ENCODE peak calls at places on chromosome 15, in five cellular contexts. W, I, A, Q and F are unnamed samples.

GRCh38 chr15:26842391-26842790 is 24.5 kb upstream of the GABRA5 start:
- DNase-seq in W (no peak), I (no peak), A (no peak), Q (no peak), F (no peak)

GRCh38 chr15:91258436-91258779 is 158.4 kb downstream of the SV2B start:
- DNase-seq in W (peak), I (no peak), A (no peak), Q (no peak), F (peak)

GRCh38 chr15:47820780-47821319 is 103.5 kb downstream of the SEMA6D start:
- DNase-seq in W (no peak), I (no peak), A (peak), Q (no peak), F (peak)

GRCh38 chr15:55742498-55742926 is 440 bp downstream of the PRTG start:
- DNase-seq in W (no peak), I (no peak), A (peak), Q (no peak), F (peak)

GRCh38 chr15:79432345-79433311 is 492 bp downstream of the MINAR1 start:
- DNase-seq in W (peak), I (no peak), A (no peak), Q (no peak), F (no peak)

GRCh38 chr15:96888764-96889163 is 558.3 kb downstream of the NR2F2 start:
- DNase-seq in W (no peak), I (no peak), A (peak), Q (no peak), F (no peak)

GRCh38 chr15:73959012-73959581 is 32.8 kb downstream of the LOXL1 start:
- DNase-seq in W (no peak), I (no peak), A (no peak), Q (no peak), F (no peak)

GRCh38 chr15:34709866-34710265 is 44.9 kb downstream of the GJD2 start:
- DNase-seq in W (no peak), I (no peak), A (peak), Q (no peak), F (no peak)

GRCh38 chr15:80415331-80415730 is 11.1 kb downstream of the ARNT2 start:
- DNase-seq in W (no peak), I (no peak), A (no peak), Q (no peak), F (no peak)

DNA sequence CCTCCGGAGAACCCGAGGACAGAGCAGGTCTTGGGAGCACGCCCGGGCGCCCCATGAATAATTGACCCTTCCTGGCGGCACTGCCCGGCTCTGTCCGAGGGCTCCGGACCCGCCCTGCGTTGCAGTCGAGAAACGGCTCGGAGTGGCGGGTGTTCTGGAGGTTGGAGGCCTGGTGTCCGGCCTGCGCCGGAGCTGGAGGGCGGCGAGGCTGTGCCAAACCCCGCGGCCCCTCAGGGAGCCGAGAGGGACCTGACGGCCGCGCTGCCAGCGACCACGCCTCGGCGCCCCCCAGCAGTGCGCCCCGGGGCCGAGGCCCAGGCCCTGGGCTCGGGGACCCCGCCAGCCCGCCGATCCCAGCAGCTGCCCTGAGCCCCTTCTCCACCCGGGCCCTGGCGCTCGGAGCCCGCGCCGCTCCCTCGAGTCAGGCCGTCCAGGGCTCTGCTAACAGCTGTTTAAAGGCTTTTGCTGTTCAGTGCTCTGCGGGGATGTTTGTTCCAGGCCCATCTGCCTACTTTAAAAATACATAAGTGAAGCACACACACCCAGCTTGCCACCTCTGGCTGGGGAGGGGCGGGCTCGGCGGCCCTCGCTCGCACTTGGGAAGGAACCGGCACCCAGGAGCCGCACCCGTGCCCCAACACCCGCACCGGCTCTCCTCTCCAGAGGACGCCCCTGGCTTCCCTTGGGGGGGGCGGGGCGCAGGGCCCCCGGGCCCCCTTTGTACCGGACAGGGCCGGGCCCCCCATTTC is 775 bp upstream of the ZNF710 start:
- DNase-seq in W (no peak), I (peak), A (peak), Q (no peak), F (no peak)
- H2BK12ac ChIP-seq in W (no peak), I (no peak), A (no peak), Q (peak), F (peak)

DNA sequence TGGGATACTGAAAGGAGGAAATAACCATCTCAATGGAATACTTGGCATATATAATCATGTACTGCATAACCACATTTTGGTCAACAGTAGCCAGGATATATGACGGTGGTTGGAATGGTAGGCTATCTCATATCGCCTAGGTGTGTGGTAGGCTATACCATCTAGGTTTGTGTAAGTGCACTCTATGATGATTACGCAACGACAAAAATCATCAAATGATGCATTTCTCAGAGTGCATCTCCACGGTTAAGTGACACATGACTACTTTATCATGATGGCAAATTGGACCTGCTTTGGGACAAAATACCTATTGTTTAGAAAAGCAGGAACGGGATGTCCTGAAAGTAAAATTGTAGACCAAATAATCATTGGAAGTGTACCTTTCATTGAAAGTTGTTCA is 2.8 kb downstream of the MYZAP start:
- DNase-seq in W (no peak), I (no peak), A (no peak), Q (no peak), F (no peak)
- H2BK12ac ChIP-seq in W (no peak), I (no peak), A (no peak), Q (no peak), F (no peak)

GRCh38 chr15:45847645-45848044 is 212.8 kb downstream of the SQOR start:
- DNase-seq in W (no peak), I (no peak), A (no peak), Q (no peak), F (no peak)
- H2BK12ac ChIP-seq in W (no peak), I (no peak), A (no peak), Q (no peak), F (no peak)

DNA sequence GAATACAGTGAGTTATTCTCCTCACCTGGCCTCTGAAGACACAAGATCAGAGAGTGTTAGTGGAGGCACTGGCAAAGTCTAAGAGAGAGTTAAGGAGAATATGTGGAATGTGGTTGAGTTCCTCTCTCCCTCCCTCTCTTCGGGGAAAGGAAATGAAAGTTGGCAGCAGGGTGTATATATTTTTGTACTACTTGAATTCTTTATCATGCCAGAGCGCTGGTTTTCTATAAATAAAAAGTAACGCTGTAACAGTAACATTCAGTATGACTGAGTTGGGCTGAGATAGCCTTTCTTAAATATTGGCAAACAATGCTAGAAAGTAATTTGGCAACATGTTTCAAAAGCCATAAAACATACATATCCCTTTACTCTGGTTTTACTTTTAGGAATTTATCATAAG is 77.5 kb upstream of the TNFAIP8L3 start:
- DNase-seq in W (no peak), I (no peak), A (no peak), Q (no peak), F (no peak)
- H2BK12ac ChIP-seq in W (no peak), I (no peak), A (no peak), Q (no peak), F (no peak)

GRCh38 chr15:39399600-39399999 is 181.3 kb upstream of the THBS1 start:
- DNase-seq in W (no peak), I (no peak), A (no peak), Q (no peak), F (no peak)
- H2BK12ac ChIP-seq in W (no peak), I (no peak), A (no peak), Q (no peak), F (no peak)

GRCh38 chr15:33641069-33641468 is 327.2 kb upstream of the CHRM5 start:
- DNase-seq in W (no peak), I (no peak), A (no peak), Q (no peak), F (no peak)

GRCh38 chr15:33639968-33640367 is 328.3 kb upstream of the CHRM5 start:
- DNase-seq in W (no peak), I (no peak), A (no peak), Q (no peak), F (no peak)

GRCh38 chr15:33638439-33638838 is 327.7 kb downstream of the RYR3 start:
- DNase-seq in W (no peak), I (no peak), A (no peak), Q (no peak), F (no peak)

GRCh38 chr15:33639051-33639450 is 328.3 kb downstream of the RYR3 start:
- DNase-seq in W (no peak), I (no peak), A (no peak), Q (no peak), F (no peak)

GRCh38 chr15:33636234-33636633 is 325.5 kb downstream of the RYR3 start:
- DNase-seq in W (no peak), I (no peak), A (no peak), Q (no peak), F (no peak)
- H2BK12ac ChIP-seq in W (no peak), I (no peak), A (no peak), Q (no peak), F (no peak)

DNA sequence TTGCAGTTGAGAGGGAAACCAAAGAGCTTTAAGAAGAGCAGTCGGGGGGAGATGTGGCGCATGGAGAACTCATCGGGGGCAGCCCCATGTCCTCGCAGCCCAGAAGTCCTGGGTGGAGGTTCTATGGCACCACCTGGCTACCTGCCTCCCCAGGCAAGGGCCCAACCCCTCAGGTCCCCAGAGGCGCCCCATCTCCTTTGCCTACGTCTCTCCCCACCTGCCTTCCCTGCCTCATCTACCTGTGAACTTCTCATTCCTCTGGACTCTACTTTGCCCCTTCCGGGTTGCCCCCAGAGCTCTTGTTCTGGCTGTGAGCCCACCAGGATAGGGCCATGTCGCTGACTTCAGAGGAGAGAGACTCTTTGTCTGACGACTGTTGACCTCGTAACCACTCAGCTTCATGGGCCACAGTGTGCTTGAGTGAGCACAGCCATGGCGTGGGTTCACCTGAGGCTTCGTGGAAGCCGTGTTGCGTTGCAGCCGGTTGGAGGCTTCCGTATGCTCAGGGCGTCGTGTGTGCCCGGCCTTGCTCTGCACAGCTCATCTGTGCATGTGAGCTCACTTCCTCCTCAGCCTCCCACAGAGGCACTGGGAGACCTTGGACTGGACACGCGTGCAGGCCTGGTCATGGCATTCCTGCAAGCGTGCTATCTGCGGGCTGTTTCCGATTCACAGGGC is 13.4 kb downstream of the APBA2 start:
- DNase-seq in W (no peak), I (no peak), A (no peak), Q (no peak), F (no peak)
- H2BK12ac ChIP-seq in W (no peak), I (no peak), A (peak), Q (peak), F (no peak)

DNA sequence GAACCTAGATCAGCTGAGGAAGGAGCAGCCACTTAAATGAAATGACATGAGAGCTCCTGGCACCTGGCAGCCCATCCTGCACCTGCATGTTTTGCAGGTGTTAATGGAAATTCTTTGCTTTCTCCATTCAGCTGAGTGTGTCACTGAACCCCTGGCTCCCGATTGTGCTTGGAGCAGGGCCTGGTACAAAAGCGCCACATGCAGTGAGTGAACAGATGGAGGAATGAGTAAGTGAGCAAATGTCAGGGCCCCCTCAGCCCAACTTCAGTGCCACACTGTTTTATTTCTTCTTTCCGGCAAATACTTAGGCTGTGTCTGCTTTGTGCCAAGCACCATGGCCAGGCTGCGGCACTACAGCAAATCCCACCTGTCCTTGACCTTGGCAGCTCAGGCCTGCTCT is 132.2 kb downstream of the ASB7 start:
- DNase-seq in W (no peak), I (no peak), A (no peak), Q (no peak), F (no peak)
- H2BK12ac ChIP-seq in W (no peak), I (no peak), A (no peak), Q (no peak), F (no peak)